ENCODE peak calls at places on chromosomes 16 and 17, in seven cellular contexts. Q is upper lobe of right lung, V is tibial artery, E is AG04450, M is fibroblast of lung, N is heart right ventricle, R is OCI-LY7. S is an unnamed sample.

GRCh38 chr17:38864636-38865398 is 5.0 kb upstream of the LASP1 start:
- DNase-seq in Q (no peak), V (no peak), E (no peak), M (peak), N (no peak), R (no peak), S (no peak)

GRCh38 chr16:53457670-53458069 is 23.4 kb downstream of the RBL2 start:
- DNase-seq in Q (no peak), V (no peak), E (no peak), M (no peak), N (no peak), R (peak), S (no peak)

GRCh38 chr16:67311607-67312449 is 14.7 kb downstream of the KCTD19 start:
- DNase-seq in Q (no peak), V (peak), E (peak), M (peak), N (no peak), R (no peak), S (no peak)

GRCh38 chr16:228151-228855 is 946 bp downstream of the LUC7L start:
- DNase-seq in Q (no peak), V (no peak), E (no peak), M (peak), N (no peak), R (peak), S (no peak)

GRCh38 chr17:20997711-20998570 is 44.9 kb downstream of the USP22 start:
- DNase-seq in Q (peak), V (peak), E (no peak), M (no peak), N (no peak), R (peak), S (no peak)

GRCh38 chr16:55501549-55502322 is 7.1 kb upstream of the LPCAT2 start:
- DNase-seq in Q (no peak), V (peak), E (no peak), M (no peak), N (no peak), R (peak), S (no peak)

GRCh38 chr16:85593503-85594195 is 19.5 kb upstream of the GSE1 start:
- DNase-seq in Q (no peak), V (no peak), E (no peak), M (no peak), N (no peak), R (no peak), S (no peak)

GRCh38 chr16:84606081-84606875 is 11.6 kb downstream of the COTL1 start:
- DNase-seq in Q (no peak), V (no peak), E (no peak), M (no peak), N (no peak), R (no peak), S (no peak)

GRCh38 chr17:74865504-74866197 is 6.0 kb upstream of the GRIN2C start:
- DNase-seq in Q (no peak), V (no peak), E (no peak), M (no peak), N (no peak), R (peak), S (no peak)

GRCh38 chr17:68399638-68400403 is 57.5 kb downstream of the WIPI1 start:
- DNase-seq in Q (no peak), V (no peak), E (no peak), M (peak), N (no peak), R (peak), S (no peak)

GRCh38 chr17:15260376-15261062 is 4.6 kb downstream of the PMP22 start:
- DNase-seq in Q (peak), V (peak), E (peak), M (peak), N (peak), R (no peak), S (peak)
- TF ChIP-seq CTCF in Q (peak), V (peak), E (peak), M (peak), N (peak), R (peak), S (peak)

DNA sequence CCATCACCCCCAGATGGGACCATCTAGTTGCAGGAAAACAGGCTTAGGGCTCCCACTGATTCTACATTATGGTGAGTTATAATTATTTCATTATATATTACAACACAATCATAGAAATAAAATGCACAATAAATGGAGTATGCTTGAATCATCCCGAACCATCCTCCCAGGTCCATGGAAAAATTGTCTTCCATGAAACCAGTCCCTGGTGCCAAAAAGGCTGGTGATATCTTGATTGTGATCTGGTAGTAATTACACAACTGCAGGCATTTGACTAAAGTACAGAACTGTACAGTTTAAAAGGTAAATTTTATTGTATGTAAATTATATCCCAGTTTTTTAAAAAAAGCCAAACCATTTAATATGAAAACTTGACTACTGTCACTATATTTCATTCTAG is 7.5 kb downstream of the CEP20 start:
- DNase-seq in Q (no peak), V (no peak), E (no peak), M (no peak), N (no peak), R (no peak), S (no peak)
- H3K27ac ChIP-seq in Q (no peak), V (no peak), E (no peak), M (peak), N (no peak), R (no peak), S (no peak)

GRCh38 chr16:2838928-2839327 is 8.8 kb downstream of the ZG16B start:
- DNase-seq in Q (peak), V (no peak), E (peak), M (peak), N (peak), R (peak), S (peak)
- TF ChIP-seq CTCF in Q (peak), V (peak), E (peak), M (peak), N (peak), R (peak), S (peak)

GRCh38 chr16:15832241-15832640 is 24.6 kb downstream of the MYH11 start:
- DNase-seq in Q (no peak), V (no peak), E (no peak), M (no peak), N (no peak), R (no peak), S (no peak)
- H3K27ac ChIP-seq in Q (no peak), V (peak), E (no peak), M (no peak), N (no peak), R (no peak), S (no peak)

DNA sequence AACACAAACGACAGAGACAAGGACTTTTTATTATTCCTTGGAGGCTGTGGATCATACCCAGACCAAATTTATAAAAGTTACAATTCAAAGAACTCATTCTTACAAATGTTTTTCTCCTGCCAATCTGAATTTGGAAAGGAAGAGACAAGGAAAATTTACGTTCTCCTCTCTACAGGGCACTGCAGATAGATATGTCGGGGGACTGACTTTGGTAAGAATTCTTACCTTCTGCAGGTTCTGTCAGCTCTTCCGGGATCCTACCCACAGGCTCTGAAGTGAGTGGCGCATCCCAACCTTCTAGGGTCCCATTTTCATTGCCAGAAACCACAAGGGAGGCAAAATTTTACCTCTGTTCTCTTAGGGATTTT is 2.2 kb upstream of the SLFN12L start:
- DNase-seq in Q (no peak), V (no peak), E (no peak), M (no peak), N (no peak), R (no peak), S (no peak)
- TF ChIP-seq CTCF in Q (no peak), V (no peak), E (no peak), M (no peak), N (no peak), R (no peak), S (no peak)

GRCh38 chr16:57036315-57036714 is 47.0 kb downstream of the NLRC5 start:
- DNase-seq in Q (no peak), V (no peak), E (no peak), M (no peak), N (no peak), R (no peak), S (no peak)
- H3K27ac ChIP-seq in Q (no peak), V (no peak), E (no peak), M (no peak), N (no peak), R (peak), S (no peak)

DNA sequence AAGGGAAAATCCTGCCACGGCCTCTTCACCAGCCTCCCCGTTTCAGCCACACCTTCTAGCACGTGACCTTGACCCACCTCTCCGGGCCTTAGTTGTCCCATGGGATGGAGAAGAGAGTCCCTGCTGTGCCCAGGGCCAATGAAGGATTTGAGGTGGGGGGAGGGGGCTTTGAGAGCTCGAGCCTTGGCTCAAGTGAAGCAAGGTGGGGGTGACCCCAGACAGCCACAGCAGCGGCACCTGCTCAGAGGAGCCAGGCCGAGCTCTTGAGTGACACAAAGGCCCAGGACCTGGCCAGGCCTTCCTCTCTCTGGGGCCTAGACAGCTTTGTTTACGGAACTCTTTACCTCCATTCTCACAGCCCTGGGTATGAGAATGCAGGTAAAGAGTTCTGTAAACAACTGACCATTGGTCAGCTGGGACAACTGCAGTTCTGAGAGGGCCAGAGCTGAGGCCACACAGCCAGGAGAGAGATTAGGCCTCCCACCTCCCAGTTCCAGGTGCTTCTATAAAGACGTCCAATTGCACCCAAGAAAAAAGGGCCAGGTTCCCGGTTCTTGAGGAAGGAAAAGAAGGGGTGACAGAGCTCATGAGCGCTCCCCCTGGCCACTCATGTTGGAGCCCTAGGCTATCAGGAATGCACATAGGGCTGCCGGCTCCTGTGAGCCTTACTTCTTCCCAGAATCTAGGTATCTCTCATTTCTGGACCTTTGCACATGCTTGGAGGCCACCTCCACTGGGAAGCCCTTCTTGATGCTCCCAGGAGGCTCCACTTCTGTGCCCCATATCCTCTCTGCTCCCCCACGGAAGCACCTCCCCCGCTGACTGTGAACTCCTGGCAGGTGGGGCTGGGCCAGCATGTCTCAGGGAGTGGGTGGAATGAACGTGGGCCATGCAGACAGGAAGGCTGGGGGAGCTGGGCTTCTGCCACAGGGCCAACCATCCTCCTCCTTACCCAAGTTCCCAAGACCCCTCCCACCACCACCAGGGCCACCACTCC is 13.2 kb downstream of the CNGB1 start:
- DNase-seq in Q (peak), V (no peak), E (no peak), M (no peak), N (no peak), R (no peak), S (no peak)
- TF ChIP-seq CTCF in Q (no peak), V (no peak), E (no peak), M (no peak), N (no peak), R (no peak), S (no peak)